ENCODE peak calls at places on chromosome 17, in eight cellular contexts. One of them, this sample, is unnamed.

GRCh38 chr17:77741109-77741508 is 217.4 kb upstream of the TNRC6C start:
- DNase-seq in sciatic nerve: no peak
- DNase-seq in astrocyte of the cerebellum: no peak
- DNase-seq in testis: peak
- DNase-seq in NCI-H1417 treated with DMSO at 0.1 percent for 48 hours: no peak
- DNase-seq in left ventricle myocardium inferior: no peak
- DNase-seq in activated CD4-positive, alpha-beta memory T cell treated with anti-CD3 and anti-CD28 coated beads for 36 hours: peak
- DNase-seq in effector CD4-positive, alpha-beta T cell: peak
- DNase-seq in this sample: no peak

GRCh38 chr17:45641541-45641940 is 142.6 kb upstream of the CRHR1 start:
- DNase-seq in NCI-H1417 treated with DMSO at 0.1 percent for 48 hours: no peak
- DNase-seq in effector CD4-positive, alpha-beta T cell: no peak
- DNase-seq in astrocyte of the cerebellum: no peak
- DNase-seq in testis: no peak
- DNase-seq in activated CD4-positive, alpha-beta memory T cell treated with anti-CD3 and anti-CD28 coated beads for 36 hours: no peak
- DNase-seq in left ventricle myocardium inferior: no peak
- DNase-seq in sciatic nerve: no peak
- DNase-seq in this sample: peak

GRCh38 chr17:81294512-81295030 is 536 bp downstream of the SLC38A10 start:
- DNase-seq in left ventricle myocardium inferior: peak
- DNase-seq in effector CD4-positive, alpha-beta T cell: no peak
- DNase-seq in astrocyte of the cerebellum: no peak
- DNase-seq in testis: peak
- DNase-seq in NCI-H1417 treated with DMSO at 0.1 percent for 48 hours: no peak
- DNase-seq in activated CD4-positive, alpha-beta memory T cell treated with anti-CD3 and anti-CD28 coated beads for 36 hours: peak
- DNase-seq in sciatic nerve: no peak
- DNase-seq in this sample: no peak

GRCh38 chr17:49193513-49194296 is 16.7 kb downstream of the GNGT2 start:
- DNase-seq in sciatic nerve: peak
- DNase-seq in left ventricle myocardium inferior: no peak
- DNase-seq in activated CD4-positive, alpha-beta memory T cell treated with anti-CD3 and anti-CD28 coated beads for 36 hours: peak
- DNase-seq in testis: peak
- DNase-seq in astrocyte of the cerebellum: peak
- DNase-seq in NCI-H1417 treated with DMSO at 0.1 percent for 48 hours: no peak
- DNase-seq in effector CD4-positive, alpha-beta T cell: no peak
- DNase-seq in this sample: peak

GRCh38 chr17:81802048-81802758 is 1.7 kb upstream of the GCGR start:
- DNase-seq in effector CD4-positive, alpha-beta T cell: no peak
- DNase-seq in astrocyte of the cerebellum: no peak
- DNase-seq in NCI-H1417 treated with DMSO at 0.1 percent for 48 hours: no peak
- DNase-seq in testis: no peak
- DNase-seq in left ventricle myocardium inferior: no peak
- DNase-seq in sciatic nerve: no peak
- DNase-seq in activated CD4-positive, alpha-beta memory T cell treated with anti-CD3 and anti-CD28 coated beads for 36 hours: no peak
- DNase-seq in this sample: no peak

GRCh38 chr17:18105027-18105426 is 3.5 kb upstream of the MYO15A start:
- DNase-seq in NCI-H1417 treated with DMSO at 0.1 percent for 48 hours: no peak
- DNase-seq in effector CD4-positive, alpha-beta T cell: no peak
- DNase-seq in activated CD4-positive, alpha-beta memory T cell treated with anti-CD3 and anti-CD28 coated beads for 36 hours: no peak
- DNase-seq in testis: no peak
- DNase-seq in left ventricle myocardium inferior: no peak
- DNase-seq in sciatic nerve: no peak
- DNase-seq in astrocyte of the cerebellum: no peak
- DNase-seq in this sample: no peak

GRCh38 chr17:74584714-74585113 is 7.4 kb downstream of the CD300LD start:
- DNase-seq in NCI-H1417 treated with DMSO at 0.1 percent for 48 hours: no peak
- DNase-seq in astrocyte of the cerebellum: no peak
- DNase-seq in activated CD4-positive, alpha-beta memory T cell treated with anti-CD3 and anti-CD28 coated beads for 36 hours: no peak
- DNase-seq in effector CD4-positive, alpha-beta T cell: no peak
- DNase-seq in testis: no peak
- DNase-seq in sciatic nerve: no peak
- DNase-seq in left ventricle myocardium inferior: no peak
- DNase-seq in this sample: no peak

GRCh38 chr17:41907633-41908539 is 10.9 kb downstream of the ACLY start:
- DNase-seq in activated CD4-positive, alpha-beta memory T cell treated with anti-CD3 and anti-CD28 coated beads for 36 hours: no peak
- DNase-seq in left ventricle myocardium inferior: no peak
- DNase-seq in effector CD4-positive, alpha-beta T cell: no peak
- DNase-seq in testis: no peak
- DNase-seq in NCI-H1417 treated with DMSO at 0.1 percent for 48 hours: no peak
- DNase-seq in sciatic nerve: no peak
- DNase-seq in astrocyte of the cerebellum: no peak
- DNase-seq in this sample: no peak

GRCh38 chr17:63512388-63512787 is 10.8 kb upstream of the KCNH6 start:
- DNase-seq in testis: no peak
- DNase-seq in sciatic nerve: no peak
- DNase-seq in activated CD4-positive, alpha-beta memory T cell treated with anti-CD3 and anti-CD28 coated beads for 36 hours: no peak
- DNase-seq in effector CD4-positive, alpha-beta T cell: no peak
- DNase-seq in left ventricle myocardium inferior: no peak
- DNase-seq in NCI-H1417 treated with DMSO at 0.1 percent for 48 hours: no peak
- DNase-seq in astrocyte of the cerebellum: no peak
- DNase-seq in this sample: no peak

GRCh38 chr17:5785867-5786509 is 201.7 kb upstream of the NLRP1 start:
- DNase-seq in NCI-H1417 treated with DMSO at 0.1 percent for 48 hours: no peak
- DNase-seq in testis: no peak
- DNase-seq in effector CD4-positive, alpha-beta T cell: no peak
- DNase-seq in left ventricle myocardium inferior: no peak
- DNase-seq in sciatic nerve: no peak
- DNase-seq in activated CD4-positive, alpha-beta memory T cell treated with anti-CD3 and anti-CD28 coated beads for 36 hours: no peak
- DNase-seq in astrocyte of the cerebellum: no peak
- DNase-seq in this sample: no peak

GRCh38 chr17:80970044-80970761 is 21.4 kb upstream of the CHMP6 start:
- DNase-seq in NCI-H1417 treated with DMSO at 0.1 percent for 48 hours: no peak
- DNase-seq in effector CD4-positive, alpha-beta T cell: peak
- DNase-seq in astrocyte of the cerebellum: no peak
- DNase-seq in testis: peak
- DNase-seq in sciatic nerve: no peak
- DNase-seq in activated CD4-positive, alpha-beta memory T cell treated with anti-CD3 and anti-CD28 coated beads for 36 hours: peak
- DNase-seq in left ventricle myocardium inferior: peak
- DNase-seq in this sample: no peak

GRCh38 chr17:38867179-38867994 is 2.5 kb upstream of the LASP1 start:
- DNase-seq in NCI-H1417 treated with DMSO at 0.1 percent for 48 hours: no peak
- DNase-seq in astrocyte of the cerebellum: no peak
- DNase-seq in left ventricle myocardium inferior: peak
- DNase-seq in sciatic nerve: peak
- DNase-seq in effector CD4-positive, alpha-beta T cell: peak
- DNase-seq in testis: peak
- DNase-seq in activated CD4-positive, alpha-beta memory T cell treated with anti-CD3 and anti-CD28 coated beads for 36 hours: peak
- DNase-seq in this sample: no peak

GRCh38 chr17:44108440-44109311 is 14.8 kb downstream of the HDAC5 start:
- DNase-seq in testis: peak
- DNase-seq in left ventricle myocardium inferior: peak
- DNase-seq in astrocyte of the cerebellum: peak
- DNase-seq in NCI-H1417 treated with DMSO at 0.1 percent for 48 hours: no peak
- DNase-seq in effector CD4-positive, alpha-beta T cell: no peak
- DNase-seq in sciatic nerve: peak
- DNase-seq in activated CD4-positive, alpha-beta memory T cell treated with anti-CD3 and anti-CD28 coated beads for 36 hours: no peak
- DNase-seq in this sample: peak

GRCh38 chr17:81064746-81065475 is 30.0 kb downstream of the BAIAP2 start:
- DNase-seq in activated CD4-positive, alpha-beta memory T cell treated with anti-CD3 and anti-CD28 coated beads for 36 hours: no peak
- DNase-seq in sciatic nerve: no peak
- DNase-seq in left ventricle myocardium inferior: no peak
- DNase-seq in effector CD4-positive, alpha-beta T cell: no peak
- DNase-seq in testis: no peak
- DNase-seq in NCI-H1417 treated with DMSO at 0.1 percent for 48 hours: no peak
- DNase-seq in astrocyte of the cerebellum: no peak
- DNase-seq in this sample: peak

GRCh38 chr17:3732171-3732570 is 8.5 kb downstream of the HASPIN start:
- DNase-seq in left ventricle myocardium inferior: no peak
- DNase-seq in testis: peak
- DNase-seq in astrocyte of the cerebellum: no peak
- DNase-seq in NCI-H1417 treated with DMSO at 0.1 percent for 48 hours: no peak
- DNase-seq in effector CD4-positive, alpha-beta T cell: no peak
- DNase-seq in activated CD4-positive, alpha-beta memory T cell treated with anti-CD3 and anti-CD28 coated beads for 36 hours: no peak
- DNase-seq in sciatic nerve: no peak
- DNase-seq in this sample: no peak

GRCh38 chr17:12250973-12251372 is 230.3 kb downstream of the MAP2K4 start:
- DNase-seq in effector CD4-positive, alpha-beta T cell: no peak
- DNase-seq in testis: no peak
- DNase-seq in activated CD4-positive, alpha-beta memory T cell treated with anti-CD3 and anti-CD28 coated beads for 36 hours: no peak
- DNase-seq in left ventricle myocardium inferior: no peak
- DNase-seq in astrocyte of the cerebellum: no peak
- DNase-seq in sciatic nerve: no peak
- DNase-seq in NCI-H1417 treated with DMSO at 0.1 percent for 48 hours: no peak
- DNase-seq in this sample: no peak

GRCh38 chr17:46013502-46014165 is 14.6 kb downstream of the STH start:
- DNase-seq in sciatic nerve: no peak
- DNase-seq in testis: no peak
- DNase-seq in left ventricle myocardium inferior: no peak
- DNase-seq in activated CD4-positive, alpha-beta memory T cell treated with anti-CD3 and anti-CD28 coated beads for 36 hours: no peak
- DNase-seq in NCI-H1417 treated with DMSO at 0.1 percent for 48 hours: no peak
- DNase-seq in astrocyte of the cerebellum: no peak
- DNase-seq in effector CD4-positive, alpha-beta T cell: no peak
- DNase-seq in this sample: no peak

GRCh38 chr17:63332286-63332685 is 113.8 kb downstream of the CYB561 start:
- DNase-seq in sciatic nerve: no peak
- DNase-seq in activated CD4-positive, alpha-beta memory T cell treated with anti-CD3 and anti-CD28 coated beads for 36 hours: no peak
- DNase-seq in effector CD4-positive, alpha-beta T cell: no peak
- DNase-seq in left ventricle myocardium inferior: no peak
- DNase-seq in NCI-H1417 treated with DMSO at 0.1 percent for 48 hours: no peak
- DNase-seq in astrocyte of the cerebellum: no peak
- DNase-seq in testis: no peak
- DNase-seq in this sample: no peak

GRCh38 chr17:63925615-63926014 is 6.5 kb downstream of the CD79B start:
- DNase-seq in astrocyte of the cerebellum: no peak
- DNase-seq in sciatic nerve: no peak
- DNase-seq in testis: no peak
- DNase-seq in NCI-H1417 treated with DMSO at 0.1 percent for 48 hours: no peak
- DNase-seq in effector CD4-positive, alpha-beta T cell: no peak
- DNase-seq in left ventricle myocardium inferior: peak
- DNase-seq in activated CD4-positive, alpha-beta memory T cell treated with anti-CD3 and anti-CD28 coated beads for 36 hours: no peak
- DNase-seq in this sample: no peak

GRCh38 chr17:77410470-77410869 is 269.7 kb downstream of the SEC14L1 start:
- DNase-seq in activated CD4-positive, alpha-beta memory T cell treated with anti-CD3 and anti-CD28 coated beads for 36 hours: no peak
- DNase-seq in effector CD4-positive, alpha-beta T cell: no peak
- DNase-seq in astrocyte of the cerebellum: no peak
- DNase-seq in sciatic nerve: no peak
- DNase-seq in testis: no peak
- DNase-seq in NCI-H1417 treated with DMSO at 0.1 percent for 48 hours: no peak
- DNase-seq in left ventricle myocardium inferior: no peak
- DNase-seq in this sample: no peak

GRCh38 chr17:7852919-7853692 is 1.8 kb upstream of the TMEM88 start:
- DNase-seq in NCI-H1417 treated with DMSO at 0.1 percent for 48 hours: no peak
- DNase-seq in sciatic nerve: no peak
- DNase-seq in activated CD4-positive, alpha-beta memory T cell treated with anti-CD3 and anti-CD28 coated beads for 36 hours: no peak
- DNase-seq in astrocyte of the cerebellum: no peak
- DNase-seq in effector CD4-positive, alpha-beta T cell: no peak
- DNase-seq in testis: no peak
- DNase-seq in left ventricle myocardium inferior: no peak
- DNase-seq in this sample: peak

GRCh38 chr17:30922235-30922993 is 669 bp downstream of the ADAP2 start:
- DNase-seq in astrocyte of the cerebellum: no peak
- DNase-seq in left ventricle myocardium inferior: peak
- DNase-seq in NCI-H1417 treated with DMSO at 0.1 percent for 48 hours: no peak
- DNase-seq in sciatic nerve: no peak
- DNase-seq in activated CD4-positive, alpha-beta memory T cell treated with anti-CD3 and anti-CD28 coated beads for 36 hours: no peak
- DNase-seq in effector CD4-positive, alpha-beta T cell: no peak
- DNase-seq in testis: no peak
- DNase-seq in this sample: peak

GRCh38 chr17:47955497-47956461 is 1.9 kb downstream of the PRR15L start:
- DNase-seq in testis: no peak
- DNase-seq in sciatic nerve: no peak
- DNase-seq in left ventricle myocardium inferior: no peak
- DNase-seq in NCI-H1417 treated with DMSO at 0.1 percent for 48 hours: no peak
- DNase-seq in effector CD4-positive, alpha-beta T cell: no peak
- DNase-seq in astrocyte of the cerebellum: no peak
- DNase-seq in activated CD4-positive, alpha-beta memory T cell treated with anti-CD3 and anti-CD28 coated beads for 36 hours: no peak
- DNase-seq in this sample: no peak

GRCh38 chr17:81609541-81610353 is 27.2 kb downstream of the NPLOC4 start:
- DNase-seq in testis: no peak
- DNase-seq in astrocyte of the cerebellum: no peak
- DNase-seq in activated CD4-positive, alpha-beta memory T cell treated with anti-CD3 and anti-CD28 coated beads for 36 hours: no peak
- DNase-seq in effector CD4-positive, alpha-beta T cell: no peak
- DNase-seq in NCI-H1417 treated with DMSO at 0.1 percent for 48 hours: no peak
- DNase-seq in left ventricle myocardium inferior: no peak
- DNase-seq in sciatic nerve: no peak
- DNase-seq in this sample: no peak

GRCh38 chr17:57499648-57500049 is 243.3 kb downstream of the MSI2 start:
- DNase-seq in activated CD4-positive, alpha-beta memory T cell treated with anti-CD3 and anti-CD28 coated beads for 36 hours: no peak
- DNase-seq in astrocyte of the cerebellum: peak
- DNase-seq in NCI-H1417 treated with DMSO at 0.1 percent for 48 hours: no peak
- DNase-seq in sciatic nerve: no peak
- DNase-seq in left ventricle myocardium inferior: no peak
- DNase-seq in testis: no peak
- DNase-seq in effector CD4-positive, alpha-beta T cell: no peak
- DNase-seq in this sample: no peak

GRCh38 chr17:76597156-76598003 is 11.7 kb upstream of the ST6GALNAC2 start:
- DNase-seq in astrocyte of the cerebellum: no peak
- DNase-seq in effector CD4-positive, alpha-beta T cell: no peak
- DNase-seq in testis: peak
- DNase-seq in sciatic nerve: no peak
- DNase-seq in left ventricle myocardium inferior: no peak
- DNase-seq in NCI-H1417 treated with DMSO at 0.1 percent for 48 hours: no peak
- DNase-seq in activated CD4-positive, alpha-beta memory T cell treated with anti-CD3 and anti-CD28 coated beads for 36 hours: peak
- DNase-seq in this sample: peak

GRCh38 chr17:73956595-73957465 is 246.6 kb upstream of the RPL38 start:
- DNase-seq in left ventricle myocardium inferior: peak
- DNase-seq in effector CD4-positive, alpha-beta T cell: peak
- DNase-seq in activated CD4-positive, alpha-beta memory T cell treated with anti-CD3 and anti-CD28 coated beads for 36 hours: peak
- DNase-seq in testis: peak
- DNase-seq in sciatic nerve: no peak
- DNase-seq in astrocyte of the cerebellum: no peak
- DNase-seq in NCI-H1417 treated with DMSO at 0.1 percent for 48 hours: no peak
- DNase-seq in this sample: no peak

GRCh38 chr17:4161560-4162221 is 18.7 kb downstream of the CYB5D2 start:
- DNase-seq in left ventricle myocardium inferior: no peak
- DNase-seq in testis: no peak
- DNase-seq in activated CD4-positive, alpha-beta memory T cell treated with anti-CD3 and anti-CD28 coated beads for 36 hours: no peak
- DNase-seq in astrocyte of the cerebellum: no peak
- DNase-seq in effector CD4-positive, alpha-beta T cell: no peak
- DNase-seq in sciatic nerve: no peak
- DNase-seq in NCI-H1417 treated with DMSO at 0.1 percent for 48 hours: no peak
- DNase-seq in this sample: no peak

GRCh38 chr17:34252890-34253525 is 2.1 kb upstream of the CCL2 start:
- DNase-seq in astrocyte of the cerebellum: no peak
- DNase-seq in sciatic nerve: no peak
- DNase-seq in testis: no peak
- DNase-seq in activated CD4-positive, alpha-beta memory T cell treated with anti-CD3 and anti-CD28 coated beads for 36 hours: no peak
- DNase-seq in effector CD4-positive, alpha-beta T cell: no peak
- DNase-seq in left ventricle myocardium inferior: no peak
- DNase-seq in NCI-H1417 treated with DMSO at 0.1 percent for 48 hours: no peak
- DNase-seq in this sample: no peak

GRCh38 chr17:32104158-32104557 is 38.1 kb upstream of the RHOT1 start:
- DNase-seq in left ventricle myocardium inferior: no peak
- DNase-seq in effector CD4-positive, alpha-beta T cell: no peak
- DNase-seq in NCI-H1417 treated with DMSO at 0.1 percent for 48 hours: no peak
- DNase-seq in testis: no peak
- DNase-seq in sciatic nerve: no peak
- DNase-seq in astrocyte of the cerebellum: no peak
- DNase-seq in activated CD4-positive, alpha-beta memory T cell treated with anti-CD3 and anti-CD28 coated beads for 36 hours: no peak
- DNase-seq in this sample: no peak

GRCh38 chr17:27525836-27526235 is 69.6 kb downstream of the KSR1 start:
- DNase-seq in NCI-H1417 treated with DMSO at 0.1 percent for 48 hours: no peak
- DNase-seq in effector CD4-positive, alpha-beta T cell: no peak
- DNase-seq in activated CD4-positive, alpha-beta memory T cell treated with anti-CD3 and anti-CD28 coated beads for 36 hours: no peak
- DNase-seq in left ventricle myocardium inferior: no peak
- DNase-seq in testis: no peak
- DNase-seq in sciatic nerve: no peak
- DNase-seq in astrocyte of the cerebellum: no peak
- DNase-seq in this sample: no peak

GRCh38 chr17:29115906-29116651 is 64.1 kb downstream of the MYO18A start:
- DNase-seq in left ventricle myocardium inferior: no peak
- DNase-seq in activated CD4-positive, alpha-beta memory T cell treated with anti-CD3 and anti-CD28 coated beads for 36 hours: peak
- DNase-seq in NCI-H1417 treated with DMSO at 0.1 percent for 48 hours: no peak
- DNase-seq in astrocyte of the cerebellum: no peak
- DNase-seq in effector CD4-positive, alpha-beta T cell: peak
- DNase-seq in testis: peak
- DNase-seq in sciatic nerve: no peak
- DNase-seq in this sample: no peak

GRCh38 chr17:57606111-57606875 is 138.8 kb downstream of the CCDC182 start:
- DNase-seq in effector CD4-positive, alpha-beta T cell: no peak
- DNase-seq in astrocyte of the cerebellum: no peak
- DNase-seq in NCI-H1417 treated with DMSO at 0.1 percent for 48 hours: no peak
- DNase-seq in testis: no peak
- DNase-seq in sciatic nerve: no peak
- DNase-seq in activated CD4-positive, alpha-beta memory T cell treated with anti-CD3 and anti-CD28 coated beads for 36 hours: no peak
- DNase-seq in left ventricle myocardium inferior: no peak
- DNase-seq in this sample: no peak

GRCh38 chr17:74361613-74362391 is at the start of gene BTBD17:
- DNase-seq in left ventricle myocardium inferior: peak
- DNase-seq in astrocyte of the cerebellum: no peak
- DNase-seq in activated CD4-positive, alpha-beta memory T cell treated with anti-CD3 and anti-CD28 coated beads for 36 hours: peak
- DNase-seq in testis: peak
- DNase-seq in NCI-H1417 treated with DMSO at 0.1 percent for 48 hours: peak
- DNase-seq in effector CD4-positive, alpha-beta T cell: no peak
- DNase-seq in sciatic nerve: peak
- DNase-seq in this sample: no peak

This sample was measured in aorta.